ENCODE peak calls at places on chromosomes 7 and 10, in four cellular contexts. One of them, this sample, is unnamed.

GRCh38 chr7:150716368-150716767 is at the start of gene GIMAP1:
- DNase-seq in SK-N-SH: no peak
- DNase-seq in K562: no peak
- DNase-seq in GM12878: no peak
- DNase-seq in this sample: no peak

GRCh38 chr10:48551796-48552591 is 52.9 kb downstream of the ARHGAP22 start:
- DNase-seq in SK-N-SH: peak
- DNase-seq in K562: peak
- DNase-seq in GM12878: no peak
- DNase-seq in this sample: peak

GRCh38 chr7:50303082-50303893 is 1.2 kb upstream of the IKZF1 start:
- DNase-seq in SK-N-SH: peak
- DNase-seq in K562: peak
- DNase-seq in GM12878: no peak
- DNase-seq in this sample: peak

GRCh38 chr7:88040694-88041093 is 106.6 kb downstream of the ADAM22 start:
- DNase-seq in SK-N-SH: peak
- DNase-seq in K562: no peak
- DNase-seq in GM12878: no peak
- DNase-seq in this sample: no peak

GRCh38 chr7:118087121-118087520 is 96.8 kb upstream of the LSM8 start:
- DNase-seq in SK-N-SH: no peak
- DNase-seq in K562: no peak
- DNase-seq in GM12878: no peak
- DNase-seq in this sample: no peak

GRCh38 chr7:120160166-120160565 is 112.8 kb upstream of the KCND2 start:
- DNase-seq in SK-N-SH: no peak
- DNase-seq in K562: no peak
- DNase-seq in GM12878: no peak
- DNase-seq in this sample: no peak

GRCh38 chr7:83162402-83163256 is at the start of gene PCLO:
- DNase-seq in SK-N-SH: peak
- DNase-seq in K562: no peak
- DNase-seq in GM12878: no peak
- DNase-seq in this sample: peak

GRCh38 chr7:34445653-34446052 is 212.4 kb upstream of the NPSR1 start:
- DNase-seq in SK-N-SH: no peak
- DNase-seq in K562: no peak
- DNase-seq in GM12878: no peak
- DNase-seq in this sample: no peak

GRCh38 chr7:18700147-18700546 is 204.6 kb downstream of the HDAC9 start:
- DNase-seq in SK-N-SH: no peak
- DNase-seq in K562: no peak
- DNase-seq in GM12878: no peak
- DNase-seq in this sample: peak
- TF ChIP-seq USF1 in SK-N-SH: no peak
- TF ChIP-seq USF1 in K562: no peak
- TF ChIP-seq USF1 in GM12878: no peak
- TF ChIP-seq USF1 in this sample: no peak

DNA sequence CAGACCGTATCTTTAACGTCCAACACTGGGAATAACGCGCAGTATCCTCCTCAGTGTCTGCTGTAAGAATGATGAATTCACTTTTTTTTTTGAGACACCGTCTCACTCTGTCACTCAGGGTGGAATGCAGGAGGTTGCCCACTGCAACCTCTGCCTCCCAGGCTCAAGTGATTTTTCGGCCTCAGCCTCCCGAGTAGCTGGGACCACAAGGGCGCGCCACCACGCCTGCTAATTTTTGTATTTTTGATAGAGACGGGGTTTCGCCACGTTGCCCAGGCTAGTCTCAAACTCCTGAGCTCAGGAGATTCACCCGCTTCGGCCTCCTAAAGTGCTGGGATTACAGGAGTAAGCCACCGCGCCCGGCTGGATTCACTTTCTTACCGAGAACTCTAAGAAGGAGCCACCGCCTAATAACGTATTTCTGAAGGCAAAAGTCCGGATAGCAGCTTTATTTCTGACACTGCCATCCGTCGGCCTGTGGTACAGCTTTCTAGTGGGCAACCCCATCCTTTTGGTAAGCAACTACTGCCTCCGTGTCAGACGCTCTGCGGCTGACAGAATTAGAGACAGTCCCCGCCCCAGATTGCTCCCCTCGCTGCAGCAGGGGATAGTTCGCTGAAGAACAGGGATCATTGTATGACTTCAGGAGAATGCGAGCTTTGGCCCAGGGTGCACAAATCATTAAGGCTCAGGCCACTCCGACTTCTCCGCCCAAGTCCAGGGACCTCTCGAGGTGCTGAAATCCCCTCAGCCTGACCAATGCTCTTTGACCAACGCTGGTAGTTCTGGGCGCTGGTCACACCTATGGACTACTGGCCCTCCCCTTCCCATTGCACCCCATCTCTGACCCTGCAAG is 649 bp downstream of the POLR3A start:
- DNase-seq in SK-N-SH: no peak
- DNase-seq in K562: no peak
- DNase-seq in GM12878: no peak
- DNase-seq in this sample: peak
- TF ChIP-seq USF1 in SK-N-SH: no peak
- TF ChIP-seq USF1 in K562: no peak
- TF ChIP-seq USF1 in GM12878: no peak
- TF ChIP-seq USF1 in this sample: no peak

GRCh38 chr7:2970907-2971306 is 72.8 kb downstream of the CARD11 start:
- DNase-seq in SK-N-SH: no peak
- DNase-seq in K562: no peak
- DNase-seq in GM12878: no peak
- DNase-seq in this sample: no peak
- TF ChIP-seq USF1 in SK-N-SH: no peak
- TF ChIP-seq USF1 in K562: no peak
- TF ChIP-seq USF1 in GM12878: no peak
- TF ChIP-seq USF1 in this sample: no peak

GRCh38 chr7:42831051-42831952 is 80.6 kb downstream of the C7orf25 start:
- DNase-seq in SK-N-SH: no peak
- DNase-seq in K562: no peak
- DNase-seq in GM12878: no peak
- DNase-seq in this sample: peak

GRCh38 chr7:42831953-42832522 is 79.8 kb downstream of the C7orf25 start:
- DNase-seq in SK-N-SH: no peak
- DNase-seq in K562: no peak
- DNase-seq in GM12878: no peak
- DNase-seq in this sample: no peak

GRCh38 chr7:42833411-42833810 is 78.5 kb downstream of the C7orf25 start:
- DNase-seq in SK-N-SH: no peak
- DNase-seq in K562: no peak
- DNase-seq in GM12878: no peak
- DNase-seq in this sample: no peak

GRCh38 chr7:42832672-42833071 is 79.2 kb downstream of the C7orf25 start:
- DNase-seq in SK-N-SH: no peak
- DNase-seq in K562: no peak
- DNase-seq in GM12878: no peak
- DNase-seq in this sample: no peak
- TF ChIP-seq USF1 in SK-N-SH: no peak
- TF ChIP-seq USF1 in K562: no peak
- TF ChIP-seq USF1 in GM12878: no peak
- TF ChIP-seq USF1 in this sample: no peak

GRCh38 chr10:121459765-121460453 is 138.3 kb downstream of the FGFR2 start:
- DNase-seq in SK-N-SH: no peak
- DNase-seq in K562: no peak
- DNase-seq in GM12878: no peak
- DNase-seq in this sample: peak

GRCh38 chr10:121457729-121458128 is 140.5 kb downstream of the FGFR2 start:
- DNase-seq in SK-N-SH: no peak
- DNase-seq in K562: no peak
- DNase-seq in GM12878: no peak
- DNase-seq in this sample: no peak

GRCh38 chr10:121460733-121461132 is 137.5 kb downstream of the FGFR2 start:
- DNase-seq in SK-N-SH: no peak
- DNase-seq in K562: no peak
- DNase-seq in GM12878: no peak
- DNase-seq in this sample: no peak

GRCh38 chr10:121461307-121461706 is 136.9 kb downstream of the FGFR2 start:
- DNase-seq in SK-N-SH: no peak
- DNase-seq in K562: no peak
- DNase-seq in GM12878: no peak
- DNase-seq in this sample: no peak

DNA sequence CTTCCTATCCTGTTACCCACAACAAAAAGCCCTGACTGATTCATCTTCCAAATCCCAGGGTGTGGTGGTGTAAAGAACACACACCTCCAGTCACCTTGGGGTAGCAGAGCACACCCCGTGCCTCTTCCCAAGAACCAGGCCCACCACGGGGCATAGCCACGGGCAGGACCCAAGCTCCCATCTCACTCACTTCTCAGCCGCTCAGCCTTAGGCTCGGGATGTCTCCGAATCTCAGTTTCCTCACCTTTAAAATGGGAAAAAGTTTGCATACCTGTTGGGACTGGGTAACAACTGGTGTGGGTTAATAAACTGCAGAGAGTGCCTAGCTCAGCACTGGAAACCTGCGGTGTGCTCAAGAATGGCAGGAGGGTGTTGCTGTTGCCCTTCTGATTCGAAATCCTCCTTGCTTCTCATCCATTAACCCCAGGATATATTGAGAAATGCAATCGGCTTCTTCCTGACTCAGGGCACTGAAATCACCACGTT is 138.9 kb downstream of the FGFR2 start:
- DNase-seq in SK-N-SH: no peak
- DNase-seq in K562: no peak
- DNase-seq in GM12878: no peak
- DNase-seq in this sample: no peak
- TF ChIP-seq USF1 in SK-N-SH: no peak
- TF ChIP-seq USF1 in K562: no peak
- TF ChIP-seq USF1 in GM12878: no peak
- TF ChIP-seq USF1 in this sample: no peak

DNA sequence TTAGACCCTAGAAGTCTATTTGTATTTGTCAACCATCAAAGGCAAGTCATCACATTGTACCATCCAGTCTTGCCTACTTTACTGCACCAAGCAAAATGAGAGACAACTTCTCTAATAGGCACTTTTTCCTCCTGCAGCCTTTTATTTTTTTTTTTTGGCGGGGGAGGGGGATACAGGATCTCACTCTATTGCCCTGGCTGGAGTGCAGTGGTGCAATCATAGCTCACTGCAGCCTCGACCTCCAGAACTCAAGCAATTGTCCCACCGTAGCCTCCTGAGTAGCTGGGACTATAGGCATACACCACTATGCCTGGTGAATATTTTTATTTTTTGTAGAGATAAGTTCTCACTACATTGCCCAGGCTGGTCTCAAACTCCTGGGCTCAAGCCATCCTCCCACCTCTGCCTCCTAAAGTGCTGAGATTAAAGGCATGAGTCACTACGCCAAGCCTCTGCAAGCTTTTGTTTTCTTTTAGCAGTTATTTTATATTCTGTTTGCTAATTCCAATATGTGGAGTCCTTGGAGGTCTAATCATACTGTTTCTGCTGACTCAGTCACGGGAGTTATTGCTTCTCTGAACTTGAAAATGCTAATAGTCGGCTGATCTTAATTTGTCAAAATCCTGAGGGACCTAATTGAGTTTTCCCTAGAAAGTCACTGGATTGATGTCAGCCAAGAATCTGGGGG is 14.2 kb downstream of the KPNA7 start:
- DNase-seq in SK-N-SH: no peak
- DNase-seq in K562: no peak
- DNase-seq in GM12878: no peak
- DNase-seq in this sample: no peak
- TF ChIP-seq USF1 in SK-N-SH: no peak
- TF ChIP-seq USF1 in K562: no peak
- TF ChIP-seq USF1 in GM12878: no peak
- TF ChIP-seq USF1 in this sample: no peak

This sample was measured in WTC11.